ENCODE peak calls at places on chromosomes 7 and 10, in five cellular contexts. N is HCT116, G is sigmoid colon, Z is prostate gland, X is GM06990. V is an unnamed sample.

GRCh38 chr7:40009301-40009700 is 59.2 kb downstream of the CDK13 start:
- DNase-seq in N (no peak), G (no peak), Z (no peak), X (no peak), V (no peak)

GRCh38 chr7:128908750-128909385 is 1.6 kb downstream of the KCP start:
- DNase-seq in N (no peak), G (peak; percentile 44), Z (no peak), X (no peak), V (no peak)

GRCh38 chr10:12241810-12242529 is 46.0 kb downstream of the CDC123 start:
- DNase-seq in N (no peak), G (no peak), Z (peak; percentile 82), X (no peak), V (no peak)

GRCh38 chr10:131929122-131929845 is 28.5 kb downstream of the PPP2R2D start:
- DNase-seq in N (no peak), G (peak; percentile 58), Z (no peak), X (no peak), V (no peak)

GRCh38 chr7:71657386-71657785 is 525.4 kb downstream of the GALNT17 start:
- DNase-seq in N (no peak), G (no peak), Z (no peak), X (no peak), V (no peak)

GRCh38 chr7:2638224-2638991 is 6.6 kb downstream of the TTYH3 start:
- DNase-seq in N (no peak), G (peak; percentile 83), Z (no peak), X (no peak), V (no peak)

GRCh38 chr7:70620333-70621055 is 511.4 kb upstream of the GALNT17 start:
- DNase-seq in N (no peak), G (no peak), Z (no peak), X (no peak), V (no peak)

GRCh38 chr10:109773818-109774440 is 149.4 kb downstream of the XPNPEP1 start:
- DNase-seq in N (peak; percentile 16), G (no peak), Z (no peak), X (no peak), V (no peak)

GRCh38 chr7:123242467-123243097 is 42.8 kb upstream of the SLC13A1 start:
- DNase-seq in N (no peak), G (no peak), Z (peak; percentile 9), X (no peak), V (no peak)

GRCh38 chr10:102644646-102645387 is 538 bp downstream of the TRIM8 start:
- DNase-seq in N (peak; percentile 80), G (peak; percentile 94), Z (peak; percentile 78), X (peak; percentile 90), V (peak; percentile 82)

GRCh38 chr10:103277713-103278299 is 868 bp downstream of the INA start:
- DNase-seq in N (no peak), G (no peak), Z (no peak), X (no peak), V (no peak)

GRCh38 chr10:71419002-71419540 is 22.4 kb downstream of the CDH23 start:
- DNase-seq in N (no peak), G (no peak), Z (no peak), X (no peak), V (no peak)

GRCh38 chr10:71421075-71421434 is 24.3 kb downstream of the CDH23 start:
- DNase-seq in N (no peak), G (no peak), Z (no peak), X (no peak), V (no peak)

GRCh38 chr10:71423268-71423667 is 26.5 kb downstream of the CDH23 start:
- DNase-seq in N (no peak), G (no peak), Z (no peak), X (no peak), V (no peak)

GRCh38 chr10:71423936-71424335 is 27.2 kb downstream of the CDH23 start:
- DNase-seq in N (no peak), G (no peak), Z (no peak), X (no peak), V (no peak)

GRCh38 chr10:71419750-71420149 is 23.0 kb downstream of the CDH23 start:
- DNase-seq in N (no peak), G (no peak), Z (no peak), X (no peak), V (no peak)
- H3K27me3 ChIP-seq in N (no peaks in the 10 kb centered on the region), G (no peaks in the 10 kb centered on the region), Z (no peaks in the 10 kb centered on the region), X (peaks cover 1% of the 10 kb centered on the region), V (no peaks in the 10 kb centered on the region)

GRCh38 chr7:45055016-45055415 is 33.8 kb downstream of the NACAD start:
- DNase-seq in N (no peak), G (no peak), Z (no peak), X (no peak), V (no peak)
- H3K27me3 ChIP-seq in N (no peaks in the 10 kb centered on the region), G (no peaks in the 10 kb centered on the region), Z (no peaks in the 10 kb centered on the region), X (no peaks in the 10 kb centered on the region), V (no peaks in the 10 kb centered on the region)

GRCh38 chr10:71569775-71570588 is 149.6 kb downstream of the C10orf105 start:
- DNase-seq in N (peak; percentile 18), G (peak; percentile 84), Z (peak; percentile 71), X (no peak), V (peak; percentile 68)
- H3K27me3 ChIP-seq in N (peaks cover 3% of the 10 kb centered on the region), G (no peaks in the 10 kb centered on the region), Z (no peaks in the 10 kb centered on the region), X (no peaks in the 10 kb centered on the region), V (no peaks in the 10 kb centered on the region)

GRCh38 chr10:101221479-101222246 is 7.6 kb downstream of the LBX1 start:
- DNase-seq in N (no peak), G (no peak), Z (no peak), X (no peak), V (no peak)
- H3K27me3 ChIP-seq in N (no peaks in the 10 kb centered on the region), G (peaks cover 92% of the 10 kb centered on the region), Z (peaks cover 83% of the 10 kb centered on the region), X (peaks cover 1% of the 10 kb centered on the region), V (peaks cover 86% of the 10 kb centered on the region)

GRCh38 chr7:142657376-142657775 is 91.9 kb upstream of the PRSS1 start:
- DNase-seq in N (no peak), G (no peak), Z (no peak), X (no peak), V (no peak)
- H3K27me3 ChIP-seq in N (peaks cover 26% of the 10 kb centered on the region), G (no peaks in the 10 kb centered on the region), Z (no peaks in the 10 kb centered on the region), X (no peaks in the 10 kb centered on the region), V (no peaks in the 10 kb centered on the region)

V was measured in CD4-positive, alpha-beta memory T cell.